ENCODE peak calls at places on chromosomes 13 and 19, in nine cellular contexts. S is iPS DF 19.7, G is tibial nerve, E is germinal center, O is mesothelial cell of epicardium, C is posterior cingulate gyrus, W is GM03348, D is cerebellar cortex, M is midbrain. P is an unnamed sample.

GRCh38 chr13:77313923-77314322 is 13.0 kb downstream of the MYCBP2 start:
- DNase-seq in S (no peak), G (no peak), E (no peak), O (no peak), C (no peak), W (no peak), D (no peak), M (no peak), P (no peak)

GRCh38 chr19:38172001-38172400 is 52.0 kb downstream of the DPF1 start:
- DNase-seq in S (no peak), G (no peak), E (no peak), O (no peak), C (peak), W (no peak), D (no peak), M (peak), P (no peak)

GRCh38 chr13:98576215-98576945 is 527 bp downstream of the STK24 start:
- DNase-seq in S (no peak), G (no peak), E (peak), O (peak), C (peak), W (peak), D (peak), M (no peak), P (peak)

GRCh38 chr13:21043898-21044297 is 17.5 kb downstream of the LATS2 start:
- DNase-seq in S (no peak), G (no peak), E (no peak), O (no peak), C (peak), W (peak), D (no peak), M (no peak), P (no peak)

GRCh38 chr13:78160793-78161192 is 242.2 kb upstream of the EDNRB start:
- DNase-seq in S (no peak), G (no peak), E (no peak), O (no peak), C (no peak), W (peak), D (no peak), M (no peak), P (no peak)

GRCh38 chr19:39167461-39168257 is 29.1 kb upstream of the NCCRP1 start:
- DNase-seq in S (no peak), G (no peak), E (no peak), O (no peak), C (peak), W (no peak), D (no peak), M (no peak), P (peak)

GRCh38 chr19:3500429-3501101 is at the start of gene DOHH:
- DNase-seq in S (peak), G (peak), E (peak), O (peak), C (peak), W (peak), D (peak), M (peak), P (peak)

GRCh38 chr13:79680485-79680884 is 199.5 kb downstream of the NDFIP2 start:
- DNase-seq in S (no peak), G (no peak), E (no peak), O (no peak), C (no peak), W (no peak), D (no peak), M (no peak), P (no peak)

GRCh38 chr19:55625004-55625326 is 599 bp upstream of the ZNF784 start:
- DNase-seq in S (no peak), G (no peak), E (no peak), O (no peak), C (no peak), W (no peak), D (no peak), M (no peak), P (no peak)

GRCh38 chr13:19726611-19727010 is 56.1 kb downstream of the PSPC1 start:
- DNase-seq in S (no peak), G (no peak), E (no peak), O (no peak), C (no peak), W (peak), D (no peak), M (no peak), P (no peak)

GRCh38 chr13:110073982-110074381 is 233.0 kb downstream of the COL4A1 start:
- DNase-seq in S (no peak), G (no peak), E (no peak), O (no peak), C (no peak), W (no peak), D (no peak), M (no peak), P (no peak)

GRCh38 chr19:55319786-55320185 is 5.4 kb downstream of the TMEM150B start:
- DNase-seq in S (peak), G (no peak), E (no peak), O (peak), C (peak), W (peak), D (peak), M (no peak), P (peak)

GRCh38 chr13:26370495-26370990 is 116.6 kb downstream of the CDK8 start:
- DNase-seq in S (no peak), G (no peak), E (no peak), O (no peak), C (no peak), W (no peak), D (no peak), M (no peak), P (no peak)

P was measured in G401.